ENCODE peak calls at places on chromosomes 13 and 19, in ten cellular contexts. V is fibroblast of the aortic adventitia; N is nucleus accumbens; G is activated T-cell treated with anti-CD3 and anti-CD28 coated beads, Interleukin-2, amount 50 U/mL, for 72 hours; E is foreskin melanocyte; C is stomach; Y is T-cell; Q is stromal cell of bone marrow; T is dermis microvascular lymphatic vessel endothelial cell; B is stimulated activated naive B cell treated with anti-CD40 and anti-IgM and Interleukin-4, amounts not matched to agents 10 μg/mL and 1 μg/mL and 100 μg/mL, for 72 hours. F is an unnamed sample.

GRCh38 chr13:105031306-105031705 is 1504.2 kb downstream of the EFNB2 start:
- DNase-seq in E (no peak), N (no peak), Q (no peak), T (no peak), V (no peak), Y (no peak), G (no peak), B (no peak), C (no peak), F (no peak)

GRCh38 chr19:7550987-7551761 is 15.7 kb downstream of the PNPLA6 start:
- DNase-seq in B (no peak), Q (no peak), G (no peak), E (peak), Y (no peak), V (no peak), C (peak), N (peak), T (no peak), F (peak)

GRCh38 chr19:39181500-39182173 is 15.1 kb upstream of the NCCRP1 start:
- DNase-seq in E (no peak), Y (no peak), N (no peak), B (no peak), C (no peak), Q (no peak), T (no peak), G (no peak), V (no peak), F (no peak)

GRCh38 chr13:77000475-77000874 is 8.6 kb downstream of the CLN5 start:
- DNase-seq in Q (no peak), V (peak), G (no peak), Y (no peak), C (no peak), N (no peak), T (no peak), B (no peak), E (no peak), F (no peak)

GRCh38 chr19:45866400-45867176 is 2.5 kb downstream of the FOXA3 start:
- DNase-seq in Q (no peak), T (no peak), E (no peak), B (no peak), V (no peak), C (no peak), Y (no peak), N (no peak), G (no peak), F (no peak)

GRCh38 chr19:46394398-46394797 is 19.0 kb downstream of the CCDC8 start:
- DNase-seq in Y (no peak), E (no peak), B (no peak), Q (no peak), C (no peak), G (no peak), V (peak), T (no peak), N (no peak), F (no peak)

GRCh38 chr19:30115947-30116346 is 173.9 kb downstream of the URI1 start:
- DNase-seq in C (no peak), N (no peak), E (no peak), T (no peak), V (no peak), Q (no peak), B (no peak), G (no peak), Y (no peak), F (no peak)

GRCh38 chr19:15185188-15185587 is 15.6 kb downstream of the NOTCH3 start:
- DNase-seq in V (no peak), Y (no peak), Q (no peak), G (no peak), T (no peak), B (no peak), N (no peak), E (no peak), C (no peak), F (no peak)

GRCh38 chr19:10001899-10002298 is 8.4 kb downstream of the COL5A3 start:
- DNase-seq in T (no peak), B (no peak), G (no peak), Q (peak), C (peak), N (no peak), V (no peak), Y (no peak), E (no peak), F (no peak)

GRCh38 chr13:105847532-105848295 is 687.7 kb downstream of the EFNB2 start:
- DNase-seq in N (no peak), T (peak), C (no peak), G (no peak), V (no peak), Y (no peak), Q (no peak), E (no peak), B (no peak), F (no peak)

GRCh38 chr19:55526216-55527196 is 10.4 kb downstream of the SBK2 start:
- DNase-seq in Q (no peak), T (peak), G (no peak), B (no peak), N (no peak), C (peak), E (peak), V (peak), Y (no peak), F (no peak)

GRCh38 chr19:5627395-5627904 is 4.6 kb downstream of the SAFB start:
- DNase-seq in G (peak), T (no peak), Y (no peak), Q (no peak), C (peak), B (peak), E (peak), V (peak), N (peak), F (peak)

GRCh38 chr13:69565334-69565733 is 542.3 kb upstream of the ATXN8OS start:
- DNase-seq in Y (no peak), G (no peak), T (no peak), N (no peak), V (no peak), C (no peak), Q (no peak), E (no peak), B (no peak), F (no peak)